ENCODE peak calls at places on chromosomes 16 and 17, in six cellular contexts. F, R, U, B, G and Z are unnamed samples.

GRCh38 chr17:59785091-59785799 is 77.8 kb downstream of the VMP1 start:
- DNase-seq in F (no peak), R (no peak), U (no peak), B (no peak), G (no peak), Z (no peak)

GRCh38 chr16:56547949-56548567 is 16.8 kb upstream of the MT4 start:
- DNase-seq in F (no peak), R (no peak), U (no peak), B (no peak), G (no peak), Z (no peak)

GRCh38 chr17:48597775-48598631 is 4.4 kb upstream of the HOXB5 start:
- DNase-seq in F (peak; percentile 95), R (peak; percentile 88), U (no peak), B (no peak), G (peak; percentile 50), Z (peak; percentile 92)

GRCh38 chr17:72393553-72393952 is 272.7 kb downstream of the SOX9 start:
- DNase-seq in F (no peak), R (peak; percentile 95), U (no peak), B (no peak), G (no peak), Z (no peak)

GRCh38 chr16:88103011-88103410 is 151.8 kb downstream of the BANP start:
- DNase-seq in F (peak; percentile 26), R (no peak), U (no peak), B (no peak), G (no peak), Z (no peak)

GRCh38 chr16:28130099-28131088 is 66.9 kb upstream of the GSG1L start:
- DNase-seq in F (no peak), R (no peak), U (no peak), B (peak; percentile 1), G (peak; percentile 53), Z (no peak)

GRCh38 chr16:1539720-1540555 is 6.5 kb downstream of the TMEM204 start:
- DNase-seq in F (no peak), R (no peak), U (no peak), B (no peak), G (no peak), Z (no peak)

GRCh38 chr16:66603537-66604375 is 748 bp upstream of the CMTM3 start:
- DNase-seq in F (peak; percentile 85), R (peak; percentile 58), U (peak; percentile 85), B (peak; percentile 80), G (peak; percentile 87), Z (peak; percentile 63)

GRCh38 chr16:71645450-71645849 is 19.5 kb downstream of the MARVELD3 start:
- DNase-seq in F (no peak), R (peak; percentile 38), U (no peak), B (no peak), G (peak; percentile 51), Z (no peak)

GRCh38 chr17:74639704-74640142 is 16.2 kb upstream of the CD300E start:
- DNase-seq in F (no peak), R (no peak), U (no peak), B (no peak), G (no peak), Z (no peak)

GRCh38 chr16:46929378-46930332 is 43.8 kb downstream of the DNAJA2 start:
- DNase-seq in F (peak; percentile 83), R (peak; percentile 45), U (peak; percentile 64), B (peak; percentile 49), G (peak; percentile 70), Z (peak; percentile 75)

GRCh38 chr17:17146791-17147406 is 59.2 kb downstream of the PLD6 start:
- DNase-seq in F (no peak), R (no peak), U (peak; percentile 21), B (no peak), G (peak; percentile 46), Z (no peak)

GRCh38 chr17:20206591-20206990 is 197.4 kb downstream of the SPECC1 start:
- DNase-seq in F (no peak), R (peak; percentile 83), U (no peak), B (no peak), G (no peak), Z (no peak)

GRCh38 chr17:5516060-5516792 is 29.9 kb downstream of the MIS12 start:
- DNase-seq in F (no peak), R (peak; percentile 100), U (no peak), B (no peak), G (no peak), Z (no peak)

GRCh38 chr16:17368511-17368910 is 102.2 kb downstream of the XYLT1 start:
- DNase-seq in F (no peak), R (no peak), U (no peak), B (no peak), G (no peak), Z (no peak)

GRCh38 chr17:37752482-37752881 is 7.6 kb upstream of the HNF1B start:
- DNase-seq in F (no peak), R (peak; percentile 77), U (no peak), B (no peak), G (no peak), Z (no peak)

GRCh38 chr16:28264656-28265055 is 27.7 kb upstream of the SBK1 start:
- DNase-seq in F (no peak), R (peak; percentile 5), U (no peak), B (no peak), G (no peak), Z (peak; percentile 37)

GRCh38 chr16:3317315-3317999 is 12.2 kb downstream of the ZNF75A start:
- DNase-seq in F (no peak), R (peak; percentile 6), U (no peak), B (no peak), G (no peak), Z (no peak)

GRCh38 chr16:10765772-10766171 is 22.1 kb downstream of the NUBP1 start:
- DNase-seq in F (no peak), R (no peak), U (no peak), B (no peak), G (no peak), Z (no peak)

GRCh38 chr16:86579268-86580062 is 1.1 kb downstream of the FOXL1 start:
- DNase-seq in F (peak; percentile 82), R (no peak), U (no peak), B (no peak), G (peak; percentile 53), Z (no peak)

GRCh38 chr16:1160773-1161348 is 8.0 kb downstream of the CACNA1H start:
- DNase-seq in F (no peak), R (no peak), U (no peak), B (no peak), G (no peak), Z (no peak)

GRCh38 chr16:19283637-19284036 is 1.9 kb upstream of the CLEC19A start:
- DNase-seq in F (no peak), R (no peak), U (no peak), B (no peak), G (no peak), Z (no peak)

GRCh38 chr16:55179858-55180585 is 144.0 kb upstream of the IRX6 start:
- DNase-seq in F (no peak), R (no peak), U (no peak), B (no peak), G (peak; percentile 54), Z (no peak)

GRCh38 chr16:72480926-72481325 is 309.0 kb upstream of the PMFBP1 start:
- DNase-seq in F (no peak), R (no peak), U (no peak), B (no peak), G (no peak), Z (no peak)

GRCh38 chr16:14244344-14245010 is 173.4 kb downstream of the MRTFB start:
- DNase-seq in F (no peak), R (peak; percentile 44), U (no peak), B (no peak), G (no peak), Z (no peak)

GRCh38 chr17:72916991-72917390 is 175.5 kb downstream of the SLC39A11 start:
- DNase-seq in F (no peak), R (peak; percentile 42), U (no peak), B (no peak), G (no peak), Z (no peak)

GRCh38 chr16:50537533-50538290 is 10.5 kb upstream of the NKD1 start:
- DNase-seq in F (no peak), R (no peak), U (no peak), B (no peak), G (no peak), Z (no peak)

GRCh38 chr17:6636105-6636504 is 4.4 kb downstream of the KIAA0753 start:
- DNase-seq in F (no peak), R (no peak), U (no peak), B (no peak), G (no peak), Z (no peak)

GRCh38 chr17:2594657-2595085 is 1.2 kb downstream of the PAFAH1B1 start:
- DNase-seq in F (no peak), R (no peak), U (peak; percentile 31), B (peak; percentile 9), G (no peak), Z (peak; percentile 34)

GRCh38 chr17:37821025-37821713 is 76.3 kb upstream of the HNF1B start:
- DNase-seq in F (no peak), R (peak; percentile 62), U (no peak), B (no peak), G (no peak), Z (no peak)

GRCh38 chr17:80116276-80116922 is 15.0 kb downstream of the GAA start:
- DNase-seq in F (peak; percentile 34), R (peak; percentile 69), U (no peak), B (no peak), G (no peak), Z (no peak)

GRCh38 chr17:78921437-78921971 is 3.7 kb downstream of the TIMP2 start:
- DNase-seq in F (no peak), R (no peak), U (no peak), B (no peak), G (no peak), Z (no peak)
- H3K9ac ChIP-seq in F (no peak overlapping the region), R (peak overlapping the region; percentile 12), U (no peak overlapping the region), B (no peak overlapping the region), G (no peak overlapping the region), Z (no peak overlapping the region)

GRCh38 chr16:78743556-78743955 is 644.1 kb downstream of the WWOX start:
- DNase-seq in F (no peak), R (no peak), U (no peak), B (no peak), G (no peak), Z (no peak)
- H3K9me3 ChIP-seq in F (no peaks in the 10 kb centered on the region), R (peaks cover 31% of the 10 kb centered on the region), U (no peaks in the 10 kb centered on the region), B (no peaks in the 10 kb centered on the region), G (no peaks in the 10 kb centered on the region), Z (no peaks in the 10 kb centered on the region)

DNA sequence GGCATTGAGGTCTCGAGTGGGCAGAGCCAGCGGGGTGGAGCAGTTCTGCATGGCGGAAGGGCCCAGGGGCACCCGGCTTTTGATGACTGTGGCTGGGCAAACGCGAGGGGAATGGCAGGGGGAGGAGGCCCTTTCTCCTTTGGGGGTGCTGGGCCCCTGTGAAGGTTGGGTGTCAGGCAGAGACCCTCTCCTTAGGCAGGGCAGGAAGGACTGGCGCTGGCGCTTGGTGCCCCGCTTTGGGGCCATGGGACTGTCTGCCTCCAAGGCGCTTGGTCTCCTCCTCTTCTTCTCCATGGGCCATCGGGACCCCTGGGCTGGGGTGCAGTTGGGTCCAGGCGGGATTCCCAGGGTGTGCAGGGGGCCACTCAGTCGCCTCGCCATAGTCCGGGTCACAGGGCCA is 12.8 kb upstream of the GFAP start:
- DNase-seq in F (peak; percentile 66), R (no peak), U (no peak), B (no peak), G (no peak), Z (no peak)
- H3K27ac ChIP-seq in F (no peak overlapping the region), R (no peak overlapping the region), U (no peak overlapping the region), B (no peak overlapping the region), G (no peak overlapping the region), Z (no peak overlapping the region)

DNA sequence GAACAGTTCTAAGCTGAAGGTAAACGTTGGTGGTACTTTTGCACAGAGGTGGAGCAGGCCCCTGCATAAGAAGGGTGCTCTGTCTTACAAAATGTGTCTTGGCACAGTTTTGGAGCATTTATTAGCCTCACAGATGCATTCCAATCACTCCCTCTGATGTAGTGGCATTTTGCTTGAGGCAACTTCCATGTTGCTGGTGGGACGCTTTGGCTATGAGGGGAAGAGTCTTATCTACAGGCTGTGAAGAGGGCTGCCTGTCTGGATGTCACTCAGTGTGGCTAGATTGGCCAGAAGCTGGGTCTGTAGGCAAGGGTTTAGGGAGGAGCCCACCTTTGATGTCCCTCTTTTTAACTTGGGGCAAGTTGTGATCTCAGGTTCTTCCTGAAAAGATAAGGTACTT is 2.6 kb upstream of the RARA start:
- DNase-seq in F (no peak), R (no peak), U (no peak), B (no peak), G (no peak), Z (no peak)
- H3K9ac ChIP-seq in F (peak overlapping the region; percentile 21), R (no peak overlapping the region), U (no peak overlapping the region), B (no peak overlapping the region), G (no peak overlapping the region), Z (peak overlapping the region; percentile 16)